ENCODE peak calls at places on chromosomes 11 and 22, in six cellular contexts. S, V, E, L, O and J are unnamed samples.
A peak's percentile ranks its signal among the peaks of the same experiment; 100 is the strongest.

GRCh38 chr11:67423466-67423865 is 4.8 kb upstream of the RPS6KB2 start:
- DNase-seq in S (no peak), V (no peak), E (no peak), L (no peak), O (no peak), J (no peak)

GRCh38 chr22:50613291-50613981 is 12.8 kb downstream of the MAPK8IP2 start:
- DNase-seq in S (peak; percentile 24), V (no peak), E (no peak), L (no peak), O (no peak), J (no peak)

GRCh38 chr11:2129323-2129698 is 9.9 kb downstream of the IGF2 start:
- DNase-seq in S (no peak), V (no peak), E (no peak), L (no peak), O (no peak), J (no peak)

GRCh38 chr11:46948378-46949131 is 12.0 kb downstream of the CSTPP1 start:
- DNase-seq in S (no peak), V (peak; percentile 86), E (no peak), L (peak; percentile 89), O (no peak), J (no peak)

GRCh38 chr22:49966041-49966715 is 5.6 kb downstream of the PIM3 start:
- DNase-seq in S (no peak), V (no peak), E (no peak), L (no peak), O (peak; percentile 1), J (peak; percentile 16)

GRCh38 chr22:43303751-43304150 is 39.4 kb downstream of the SCUBE1 start:
- DNase-seq in S (no peak), V (no peak), E (no peak), L (no peak), O (no peak), J (no peak)

GRCh38 chr22:50674606-50675552 is 2.3 kb downstream of the SHANK3 start:
- DNase-seq in S (peak; percentile 56), V (no peak), E (no peak), L (no peak), O (peak; percentile 49), J (no peak)

GRCh38 chr22:39471421-39472141 is 14.8 kb downstream of the MGAT3 start:
- DNase-seq in S (peak; percentile 74), V (peak; percentile 58), E (no peak), L (peak; percentile 23), O (no peak), J (no peak)

GRCh38 chr22:42892571-42893316 is 35.7 kb upstream of the ARFGAP3 start:
- DNase-seq in S (peak; percentile 57), V (no peak), E (no peak), L (no peak), O (no peak), J (no peak)

GRCh38 chr11:65651589-65652510 is 10.9 kb downstream of the RELA start:
- DNase-seq in S (no peak), V (peak; percentile 33), E (no peak), L (no peak), O (no peak), J (no peak)

GRCh38 chr11:83449338-83449913 is 163.3 kb upstream of the CCDC90B start:
- DNase-seq in S (no peak), V (no peak), E (no peak), L (no peak), O (no peak), J (no peak)

GRCh38 chr11:122796128-122796717 is 42.1 kb upstream of the CRTAM start:
- DNase-seq in S (peak; percentile 67), V (no peak), E (peak; percentile 26), L (no peak), O (peak; percentile 52), J (peak; percentile 61)

GRCh38 chr11:93017821-93018690 is 48.6 kb downstream of the MTNR1B start:
- DNase-seq in S (no peak), V (peak; percentile 43), E (no peak), L (peak; percentile 82), O (no peak), J (no peak)

GRCh38 chr11:123235687-123236261 is 40.7 kb upstream of the CLMP start:
- DNase-seq in S (no peak), V (peak; percentile 50), E (no peak), L (peak; percentile 54), O (no peak), J (no peak)

GRCh38 chr11:111447931-111448330 is 64.3 kb downstream of the BTG4 start:
- DNase-seq in S (no peak), V (no peak), E (no peak), L (no peak), O (no peak), J (no peak)

GRCh38 chr22:41998361-41999261 is at the start of gene WBP2NL:
- DNase-seq in S (peak; percentile 97), V (peak; percentile 80), E (peak; percentile 78), L (no peak), O (no peak), J (peak; percentile 85)

GRCh38 chr11:120712014-120712413 is 200.5 kb downstream of the GRIK4 start:
- DNase-seq in S (no peak), V (no peak), E (no peak), L (no peak), O (no peak), J (no peak)
- TF ChIP-seq CTCF in S (no peak), V (no peak), E (no peak), L (no peak), O (no peak), J (no peak)

GRCh38 chr11:112871909-112872511 is 89.2 kb upstream of the NCAM1 start:
- DNase-seq in S (no peak), V (no peak), E (no peak), L (no peak), O (no peak), J (no peak)
- TF ChIP-seq CTCF in S (no peak), V (no peak), E (no peak), L (no peak), O (no peak), J (no peak)

GRCh38 chr11:94855666-94856065 is 87.5 kb downstream of the AMOTL1 start:
- DNase-seq in S (no peak), V (no peak), E (no peak), L (no peak), O (no peak), J (no peak)
- TF ChIP-seq CTCF in S (no peak), V (no peak), E (no peak), L (no peak), O (no peak), J (no peak)

GRCh38 chr22:19810381-19811141 is 44.1 kb downstream of the GNB1L start:
- DNase-seq in S (no peak), V (peak; percentile 89), E (no peak), L (no peak), O (no peak), J (no peak)
- TF ChIP-seq CTCF in S (no peak), V (no peak), E (no peak), L (no peak), O (no peak), J (no peak)